ENCODE peak calls at places on chromosome 13, in six cellular contexts. G is transverse colon, Q is tibial artery, X is neural progenitor cell, C is tibial nerve, U is PC-9. B is an unnamed sample. For H3K36me3, the result is how much of the 10 kb centered on the place peaks cover.

GRCh38 chr13:79522583-79522982 is 41.6 kb downstream of the NDFIP2 start:
- DNase-seq in G (no peak), Q (no peak), X (no peak), C (no peak), U (no peak), B (no peak)

GRCh38 chr13:33153421-33154381 is 131.9 kb downstream of the STARD13 start:
- DNase-seq in G (peak), Q (no peak), X (peak), C (no peak), U (peak), B (no peak)

GRCh38 chr13:101433895-101434294 is 17.6 kb upstream of the NALCN start:
- DNase-seq in G (no peak), Q (no peak), X (no peak), C (no peak), U (no peak), B (no peak)

GRCh38 chr13:49997935-49998334 is 1.1 kb downstream of the TRIM13 start:
- DNase-seq in G (no peak), Q (no peak), X (no peak), C (no peak), U (no peak), B (no peak)

GRCh38 chr13:101785858-101786257 is 333.4 kb downstream of the ITGBL1 start:
- DNase-seq in G (no peak), Q (no peak), X (peak), C (no peak), U (peak), B (no peak)

GRCh38 chr13:35882722-35883497 is 248.3 kb downstream of the DCLK1 start:
- DNase-seq in G (no peak), Q (no peak), X (no peak), C (no peak), U (no peak), B (no peak)

GRCh38 chr13:99992912-99993311 is 11.3 kb downstream of the ZIC2 start:
- DNase-seq in G (no peak), Q (no peak), X (no peak), C (no peak), U (peak), B (no peak)

GRCh38 chr13:22703601-22704209 is 477.1 kb upstream of the SGCG start:
- DNase-seq in G (no peak), Q (no peak), X (no peak), C (no peak), U (no peak), B (no peak)

GRCh38 chr13:97567510-97568243 is 133.7 kb downstream of the RAP2A start:
- DNase-seq in G (peak), Q (no peak), X (no peak), C (peak), U (peak), B (peak)

GRCh38 chr13:91960947-91961346 is 562.5 kb downstream of the GPC5 start:
- DNase-seq in G (no peak), Q (no peak), X (no peak), C (no peak), U (no peak), B (no peak)

GRCh38 chr13:69683921-69684663 is 423.5 kb upstream of the ATXN8OS start:
- DNase-seq in G (no peak), Q (no peak), X (peak), C (no peak), U (no peak), B (peak)

GRCh38 chr13:46571189-46571901 is 18.4 kb downstream of the LRCH1 start:
- DNase-seq in G (no peak), Q (no peak), X (no peak), C (no peak), U (no peak), B (no peak)

GRCh38 chr13:45658586-45659235 is 43.2 kb upstream of the ERICH6B start:
- DNase-seq in G (no peak), Q (no peak), X (no peak), C (no peak), U (no peak), B (no peak)

GRCh38 chr13:27956576-27957300 is 12.4 kb downstream of the CDX2 start:
- DNase-seq in G (no peak), Q (no peak), X (no peak), C (no peak), U (no peak), B (no peak)
- H3K27ac ChIP-seq in G (peak), Q (no peak), X (no peak), C (no peak), U (peak), B (no peak)

GRCh38 chr13:32134241-32134801 is 102.7 kb downstream of the FRY start:
- DNase-seq in G (no peak), Q (no peak), X (no peak), C (no peak), U (no peak), B (no peak)
- H3K36me3 ChIP-seq in G (under half), Q (under half), X (under half), C (under half), U (under half), B (under half)

GRCh38 chr13:42048625-42049453 is at the start of gene DGKH:
- DNase-seq in G (peak), Q (peak), X (peak), C (peak), U (peak), B (peak)

GRCh38 chr13:42046448-42046847 is 2.0 kb upstream of the DGKH start:
- DNase-seq in G (no peak), Q (no peak), X (no peak), C (no peak), U (no peak), B (no peak)

GRCh38 chr13:42047561-42048322 is 706 bp upstream of the DGKH start:
- DNase-seq in G (peak), Q (peak), X (peak), C (peak), U (peak), B (peak)

GRCh38 chr13:42049454-42049780 is 969 bp downstream of the DGKH start:
- DNase-seq in G (no peak), Q (no peak), X (no peak), C (no peak), U (no peak), B (no peak)

GRCh38 chr13:42048323-42048624 is 174 bp upstream of the DGKH start:
- DNase-seq in G (no peak), Q (no peak), X (no peak), C (no peak), U (peak), B (no peak)
- H3K27ac ChIP-seq in G (peak), Q (peak), X (no peak), C (peak), U (peak), B (peak)

GRCh38 chr13:113832204-113832603 is 31.7 kb downstream of the GAS6 start:
- DNase-seq in G (no peak), Q (no peak), X (no peak), C (no peak), U (peak), B (peak)
- H3K36me3 ChIP-seq in G (under half), Q (half or more), X (under half), C (under half), U (under half), B (half or more)

GRCh38 chr13:21054313-21054712 is 7.1 kb downstream of the LATS2 start:
- DNase-seq in G (no peak), Q (peak), X (no peak), C (no peak), U (no peak), B (no peak)
- H3K27ac ChIP-seq in G (no peak), Q (peak), X (no peak), C (peak), U (no peak), B (no peak)

B was measured in upper lobe of left lung.